ENCODE peak calls at places on chromosomes 7 and 10, in seven cellular contexts. E, N, R, K, X, G and L are unnamed samples.

GRCh38 chr7:88104732-88105131 is 115.1 kb downstream of the SRI start:
- DNase-seq in K (no peak), G (no peak), R (no peak), X (no peak), E (no peak), N (no peak), L (no peak)

GRCh38 chr10:60572511-60573194 is 183.0 kb upstream of the ANK3 start:
- DNase-seq in G (peak), N (peak), X (peak), E (peak), R (no peak), K (peak), L (peak)

GRCh38 chr7:54252256-54253035 is 289.7 kb upstream of the VSTM2A start:
- DNase-seq in G (no peak), X (peak), N (no peak), K (no peak), E (no peak), R (no peak), L (peak)

GRCh38 chr7:140640727-140641531 is at the start of gene DENND2A:
- DNase-seq in R (no peak), K (peak), G (no peak), N (peak), X (peak), E (peak), L (peak)

GRCh38 chr10:79491171-79491835 is 21.0 kb upstream of the EIF5AL1 start:
- DNase-seq in X (no peak), R (no peak), G (no peak), N (no peak), K (peak), E (no peak), L (peak)

GRCh38 chr10:80471715-80472233 is 17.7 kb downstream of the TSPAN14 start:
- DNase-seq in N (no peak), K (no peak), G (no peak), E (no peak), R (peak), X (no peak), L (no peak)

GRCh38 chr10:74071151-74071550 is 73.2 kb downstream of the VCL start:
- DNase-seq in X (no peak), R (no peak), G (no peak), N (no peak), K (peak), E (peak), L (no peak)

GRCh38 chr10:4138146-4138721 is 353.2 kb upstream of the KLF6 start:
- DNase-seq in N (no peak), E (peak), K (no peak), G (no peak), X (no peak), R (no peak), L (no peak)

GRCh38 chr10:21173433-21173963 is 276.4 kb upstream of the NEBL start:
- DNase-seq in E (no peak), G (no peak), K (peak), N (peak), R (no peak), X (peak), L (no peak)

GRCh38 chr7:4830176-4830575 is 31.7 kb downstream of the PAPOLB start:
- DNase-seq in N (peak), G (no peak), K (peak), R (peak), X (peak), E (peak), L (peak)

GRCh38 chr10:88409236-88409635 is 173.9 kb downstream of the RNLS start:
- DNase-seq in R (no peak), X (no peak), K (no peak), N (no peak), E (peak), G (peak), L (no peak)

GRCh38 chr10:100847440-100847839 is 65.3 kb upstream of the SLF2 start:
- DNase-seq in K (no peak), N (no peak), G (no peak), X (no peak), R (peak), E (peak), L (peak)

GRCh38 chr10:27525819-27526218 is 21.7 kb downstream of the RAB18 start:
- DNase-seq in G (no peak), K (no peak), R (no peak), N (no peak), E (peak), X (no peak), L (no peak)

GRCh38 chr10:116690356-116691078 is 51.8 kb downstream of the HSPA12A start:
- DNase-seq in G (no peak), K (peak), N (peak), X (peak), E (no peak), R (no peak), L (peak)

GRCh38 chr7:101125989-101126650 is 784 bp upstream of the SERPINE1 start:
- DNase-seq in X (no peak), R (no peak), N (peak), K (no peak), E (peak), G (no peak), L (no peak)

GRCh38 chr10:119878524-119878923 is 5.9 kb upstream of the MCMBP start:
- DNase-seq in N (no peak), X (no peak), E (no peak), G (no peak), R (no peak), K (no peak), L (no peak)

GRCh38 chr7:141231018-141231792 is 157.3 kb downstream of the TMEM178B start:
- DNase-seq in N (peak), X (peak), K (peak), G (peak), E (peak), R (peak), L (peak)

GRCh38 chr10:33521062-33521461 is 186.6 kb upstream of the NRP1 start:
- DNase-seq in X (no peak), G (no peak), E (peak), R (no peak), N (no peak), K (no peak), L (peak)

GRCh38 chr7:100968650-100969049 is 715 bp upstream of the MUC12 start:
- DNase-seq in E (peak), N (no peak), X (no peak), R (no peak), K (no peak), G (no peak), L (no peak)

GRCh38 chr7:70027864-70028263 is 429.6 kb downstream of the AUTS2 start:
- DNase-seq in R (no peak), E (no peak), N (no peak), G (no peak), X (no peak), K (no peak), L (no peak)

GRCh38 chr7:81638216-81638615 is 131.6 kb downstream of the HGF start:
- DNase-seq in K (no peak), G (no peak), R (no peak), N (no peak), E (peak), X (no peak), L (peak)

GRCh38 chr10:47371629-47372485 is 12.2 kb downstream of the ZNF488 start:
- DNase-seq in E (no peak), K (no peak), G (no peak), R (no peak), N (no peak), X (no peak), L (no peak)

GRCh38 chr10:44258019-44258418 is 126.9 kb downstream of the CXCL12 start:
- DNase-seq in G (no peak), R (no peak), K (no peak), E (peak), N (no peak), X (no peak), L (no peak)

GRCh38 chr7:78379148-78379547 is 580.6 kb downstream of the PHTF2 start:
- DNase-seq in G (no peak), E (peak), R (no peak), K (no peak), N (no peak), X (no peak), L (no peak)

GRCh38 chr10:82969405-82969804 is 1094.4 kb downstream of the NRG3 start:
- DNase-seq in K (peak), N (peak), X (no peak), E (peak), R (no peak), G (peak), L (no peak)

GRCh38 chr7:2738110-2738509 is 50.1 kb downstream of the AMZ1 start:
- DNase-seq in E (no peak), X (no peak), G (no peak), K (no peak), R (no peak), N (no peak), L (no peak)

GRCh38 chr10:15625261-15625660 is 94.5 kb downstream of the ITGA8 start:
- DNase-seq in X (no peak), G (no peak), N (no peak), K (no peak), R (no peak), E (peak), L (no peak)

GRCh38 chr7:129739427-129739826 is 127.9 kb downstream of the NRF1 start:
- DNase-seq in G (no peak), N (peak), R (no peak), K (no peak), X (no peak), E (peak), L (peak)

GRCh38 chr7:132251327-132251659 is 325.0 kb downstream of the PLXNA4 start:
- DNase-seq in R (no peak), E (no peak), N (peak), G (no peak), K (peak), X (peak), L (peak)

GRCh38 chr10:18610517-18610916 is 40.9 kb downstream of the NSUN6 start:
- DNase-seq in K (no peak), E (peak), X (peak), R (peak), N (peak), G (no peak), L (peak)

GRCh38 chr7:144822223-144822622 is 13.6 kb downstream of the TPK1 start:
- DNase-seq in G (no peak), E (no peak), K (no peak), X (no peak), R (no peak), N (no peak), L (no peak)

GRCh38 chr10:103470755-103471653 is 8.0 kb downstream of the CALHM3 start:
- DNase-seq in R (no peak), X (no peak), G (peak), N (no peak), E (no peak), K (no peak), L (peak)

GRCh38 chr10:95818663-95819062 is 62.7 kb downstream of the ENTPD1 start:
- DNase-seq in E (peak), R (no peak), K (no peak), X (no peak), G (no peak), N (no peak), L (peak)

GRCh38 chr7:82164813-82165212 is 278.8 kb downstream of the CACNA2D1 start:
- DNase-seq in G (no peak), X (peak), K (peak), R (no peak), E (peak), N (peak), L (peak)

DNA sequence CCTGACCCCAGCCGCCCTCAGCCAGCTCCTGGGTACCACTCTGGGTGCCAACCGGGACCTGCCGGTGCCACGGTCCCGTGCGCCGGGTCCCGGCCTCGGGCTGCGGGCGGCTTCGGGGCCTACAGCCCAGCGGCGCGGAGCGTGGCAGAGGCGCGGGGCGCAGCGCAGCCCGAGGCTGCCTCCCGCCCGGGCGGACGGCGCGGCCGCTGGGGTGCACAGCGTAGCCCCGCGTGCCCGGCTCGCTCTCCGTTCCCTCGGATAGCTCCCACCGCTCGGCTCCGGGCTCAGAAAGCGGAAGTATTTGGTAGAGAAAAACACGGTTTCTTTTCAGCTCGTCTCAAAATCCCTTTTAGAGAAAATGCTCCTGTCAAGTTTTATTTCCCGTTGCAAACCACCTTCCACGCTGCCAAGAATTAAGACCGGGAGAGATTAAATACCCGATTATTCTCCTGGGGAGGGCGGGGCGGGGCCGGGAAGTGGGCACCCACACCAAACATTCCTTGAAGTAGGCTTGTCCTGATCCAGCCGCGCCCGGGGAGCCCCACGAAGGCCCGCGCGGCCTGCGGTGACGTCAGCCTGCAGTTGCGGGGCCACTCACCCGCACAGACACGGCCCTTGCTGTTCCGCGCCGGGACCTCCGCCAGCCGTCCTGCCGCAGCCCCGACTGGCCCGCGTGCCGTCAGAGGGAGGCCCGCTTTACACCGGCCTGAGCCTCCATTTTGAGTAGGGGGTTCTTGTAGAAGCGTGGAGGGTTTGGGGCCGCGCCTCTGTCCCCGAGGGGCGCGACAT is 7.2 kb downstream of the HOXA13 start:
- DNase-seq in G (no peak), X (peak), R (no peak), K (no peak), E (peak), N (no peak), L (peak)
- TF ChIP-seq EZH2 in G (no peak), X (peak), R (no peak), K (peak), E (no peak), N (peak), L (no peak)

GRCh38 chr7:46432666-46433065 is 511.6 kb upstream of the IGFBP3 start:
- DNase-seq in X (no peak), E (peak), G (no peak), K (no peak), N (peak), R (no peak), L (peak)
- H3K4me2 ChIP-seq in X (no peak), E (no peak), G (no peak), K (no peak), N (no peak), R (no peak), L (peak)

DNA sequence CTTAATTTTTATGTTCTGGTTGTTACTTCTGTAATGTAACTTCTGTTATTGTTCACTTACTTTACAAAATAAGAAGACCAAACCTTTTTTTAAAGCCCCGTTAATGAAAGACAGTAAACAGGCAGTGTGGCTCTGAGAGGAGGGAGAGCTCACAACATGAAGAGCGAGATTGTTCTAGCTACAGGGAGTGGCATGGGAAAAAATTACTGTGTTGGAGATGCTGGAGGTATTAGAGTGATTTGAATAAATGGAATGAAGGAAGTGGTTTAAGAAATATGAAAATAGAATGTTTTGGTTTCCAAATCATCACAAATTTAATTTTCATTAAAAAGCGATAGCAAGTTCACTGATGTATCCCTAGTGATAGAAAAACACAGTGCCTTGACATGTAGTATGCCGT is 31.8 kb downstream of the REEP3 start:
- DNase-seq in N (no peak), X (no peak), G (no peak), R (peak), E (peak), K (no peak), L (peak)
- TF ChIP-seq EZH2phosphoT487 in N (no peak), X (no peak), G (no peak), R (no peak), E (no peak), K (no peak), L (no peak)

GRCh38 chr10:10120671-10121070 is 897.0 kb upstream of the CELF2 start:
- DNase-seq in E (no peak), N (no peak), R (no peak), G (no peak), X (no peak), K (no peak), L (no peak)
- TF ChIP-seq EZH2 in E (no peak), N (no peak), R (no peak), G (no peak), X (no peak), K (no peak), L (no peak)

GRCh38 chr10:16941067-16941466 is 123.8 kb upstream of the RSU1 start:
- DNase-seq in K (no peak), X (no peak), E (no peak), R (no peak), N (no peak), G (no peak), L (no peak)
- H3K4me2 ChIP-seq in K (no peak), X (no peak), E (no peak), R (no peak), N (no peak), G (no peak), L (no peak)

DNA sequence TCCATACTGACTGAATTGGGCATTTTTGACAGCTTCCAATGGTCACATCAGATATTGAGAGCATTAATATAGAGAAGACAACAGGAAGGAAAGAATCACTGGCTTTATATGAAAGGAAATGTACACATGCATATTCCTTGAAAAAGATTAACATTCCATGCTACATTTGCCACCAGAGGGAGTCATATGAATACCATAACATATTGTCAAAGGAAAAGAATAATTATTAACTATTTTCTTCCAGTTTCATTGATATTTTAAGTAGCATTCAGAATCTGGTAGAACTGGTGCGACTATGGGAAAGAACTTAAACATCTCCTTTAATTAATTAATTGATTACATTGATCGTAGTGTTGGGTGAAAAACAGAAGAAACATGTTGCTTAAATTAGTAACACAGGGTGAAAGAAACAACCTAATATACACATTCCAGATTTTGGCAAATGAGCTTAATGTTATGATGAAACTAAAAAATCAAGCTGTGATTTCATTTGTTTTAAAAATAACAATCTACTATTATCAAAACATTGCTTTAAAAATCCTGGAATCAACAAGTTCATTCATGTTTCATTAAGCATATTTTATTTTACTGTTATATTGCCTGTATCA is 71.5 kb downstream of the GPR85 start:
- DNase-seq in X (no peak), K (peak), G (peak), E (peak), N (peak), R (peak), L (peak)
- TF ChIP-seq EZH2phosphoT487 in X (no peak), K (no peak), G (no peak), E (no peak), N (no peak), R (no peak), L (no peak)